ENCODE peak calls at places on chromosomes 16 and 17, in six cellular contexts. A is B cell, H is GM12878, V is omental fat pad, S is A549, Y is progenitor cell of endocrine pancreas. O is an unnamed sample.

GRCh38 chr17:64384253-64385186 is 6.1 kb downstream of the PECAM1 start:
- DNase-seq in H (no peak), V (no peak), Y (no peak), A (no peak), S (no peak), O (no peak)

GRCh38 chr17:34171245-34171818 is 83.8 kb upstream of the CCL2 start:
- DNase-seq in A (peak; percentile 65), Y (peak; percentile 45), V (peak; percentile 38), H (no peak), S (peak; percentile 60), O (peak; percentile 61)

GRCh38 chr17:65053354-65053881 is 3.1 kb downstream of the GNA13 start:
- DNase-seq in V (no peak), Y (no peak), H (no peak), A (no peak), S (no peak), O (no peak)

GRCh38 chr16:4257646-4258556 is 14.9 kb downstream of the TFAP4 start:
- DNase-seq in S (no peak), H (no peak), Y (no peak), A (no peak), V (no peak), O (no peak)

GRCh38 chr16:57485091-57485915 is 990 bp downstream of the DOK4 start:
- DNase-seq in V (no peak), S (no peak), H (no peak), Y (no peak), A (no peak), O (no peak)

GRCh38 chr16:75251280-75252048 is at the start of gene BCAR1:
- DNase-seq in V (no peak), Y (peak; percentile 86), S (peak; percentile 87), A (no peak), H (no peak), O (peak; percentile 93)

GRCh38 chr16:10114411-10114810 is 67.8 kb downstream of the GRIN2A start:
- DNase-seq in S (no peak), H (no peak), V (no peak), A (no peak), Y (no peak), O (no peak)

GRCh38 chr16:65576631-65577030 is 454.8 kb upstream of the CDH11 start:
- DNase-seq in V (no peak), Y (no peak), H (no peak), S (no peak), A (no peak), O (no peak)

GRCh38 chr17:14559220-14559619 is 258.3 kb downstream of the HS3ST3B1 start:
- DNase-seq in S (no peak), Y (no peak), H (no peak), V (no peak), A (no peak), O (no peak)

GRCh38 chr16:57591086-57591869 is 37.2 kb upstream of the ADGRG1 start:
- DNase-seq in Y (peak; percentile 65), A (peak; percentile 46), V (peak; percentile 41), H (no peak), S (peak; percentile 90), O (peak; percentile 88)

GRCh38 chr17:55996826-55997225 is 156.4 kb upstream of the ANKFN1 start:
- DNase-seq in Y (no peak), S (no peak), V (no peak), H (no peak), A (no peak), O (no peak)

GRCh38 chr17:39921323-39921722 is 2.9 kb upstream of the GSDMB start:
- DNase-seq in A (no peak), S (no peak), Y (no peak), H (no peak), V (no peak), O (peak; percentile 81)

GRCh38 chr17:46809110-46809571 is 9.4 kb downstream of the WNT3 start:
- DNase-seq in H (no peak), S (no peak), V (no peak), Y (no peak), A (no peak), O (no peak)

GRCh38 chr16:19284207-19284606 is 1.3 kb upstream of the CLEC19A start:
- DNase-seq in H (no peak), V (no peak), A (no peak), S (peak; percentile 58), Y (no peak), O (peak; percentile 56)

GRCh38 chr17:76585048-76585648 is 512 bp downstream of the ST6GALNAC2 start:
- DNase-seq in A (no peak), S (no peak), Y (no peak), V (no peak), H (no peak), O (peak; percentile 39)

GRCh38 chr17:45227631-45228120 is 6.0 kb downstream of the FMNL1 start:
- DNase-seq in S (no peak), A (no peak), V (no peak), Y (no peak), H (no peak), O (no peak)

GRCh38 chr17:74325743-74326379 is at the start of gene KIF19:
- DNase-seq in Y (peak; percentile 26), A (no peak), V (no peak), S (no peak), H (no peak), O (no peak)

GRCh38 chr16:56950881-56951771 is 10.6 kb upstream of the CETP start:
- DNase-seq in Y (peak; percentile 17), H (no peak), A (peak; percentile 91), S (peak; percentile 60), V (no peak), O (peak; percentile 55)

GRCh38 chr16:65731840-65732239 is 610.0 kb upstream of the CDH11 start:
- DNase-seq in H (no peak), Y (no peak), V (no peak), A (no peak), S (no peak), O (no peak)

GRCh38 chr17:70169707-70170597 is 620 bp downstream of the KCNJ2 start:
- DNase-seq in V (no peak), H (no peak), Y (no peak), A (no peak), S (peak; percentile 4), O (no peak)

DNA sequence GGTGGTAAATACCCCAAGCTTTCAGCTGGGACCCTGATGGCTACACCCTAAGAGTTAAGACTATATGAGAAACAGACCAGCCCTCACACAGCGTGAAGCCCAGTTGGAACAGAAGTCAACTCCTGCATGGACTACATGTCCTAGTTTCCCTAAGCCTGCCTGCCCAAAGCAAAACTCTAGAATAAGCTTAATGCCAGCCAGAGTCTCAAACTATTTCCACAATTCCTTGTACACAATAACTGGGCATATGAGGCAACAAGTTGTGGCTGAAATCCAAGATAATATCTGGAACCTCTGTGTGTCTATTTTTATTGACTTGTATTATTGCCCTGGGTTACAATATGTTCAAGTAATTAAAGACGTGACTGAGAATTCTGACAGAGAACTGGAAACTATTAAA is 19.4 kb downstream of the MYH10 start:
- DNase-seq in H (no peak), S (no peak), V (no peak), Y (no peak), A (no peak), O (no peak)
- TF ChIP-seq CTCF in H (no peak), S (no peak), V (no peak), Y (no peak), A (no peak), O (no peak)

GRCh38 chr17:9228408-9229159 is 207.3 kb downstream of the NTN1 start:
- DNase-seq in V (no peak), A (no peak), S (no peak), Y (no peak), H (no peak), O (no peak)
- TF ChIP-seq CTCF in V (no peak), A (no peak), S (no peak), Y (no peak), H (no peak), O (no peak)

DNA sequence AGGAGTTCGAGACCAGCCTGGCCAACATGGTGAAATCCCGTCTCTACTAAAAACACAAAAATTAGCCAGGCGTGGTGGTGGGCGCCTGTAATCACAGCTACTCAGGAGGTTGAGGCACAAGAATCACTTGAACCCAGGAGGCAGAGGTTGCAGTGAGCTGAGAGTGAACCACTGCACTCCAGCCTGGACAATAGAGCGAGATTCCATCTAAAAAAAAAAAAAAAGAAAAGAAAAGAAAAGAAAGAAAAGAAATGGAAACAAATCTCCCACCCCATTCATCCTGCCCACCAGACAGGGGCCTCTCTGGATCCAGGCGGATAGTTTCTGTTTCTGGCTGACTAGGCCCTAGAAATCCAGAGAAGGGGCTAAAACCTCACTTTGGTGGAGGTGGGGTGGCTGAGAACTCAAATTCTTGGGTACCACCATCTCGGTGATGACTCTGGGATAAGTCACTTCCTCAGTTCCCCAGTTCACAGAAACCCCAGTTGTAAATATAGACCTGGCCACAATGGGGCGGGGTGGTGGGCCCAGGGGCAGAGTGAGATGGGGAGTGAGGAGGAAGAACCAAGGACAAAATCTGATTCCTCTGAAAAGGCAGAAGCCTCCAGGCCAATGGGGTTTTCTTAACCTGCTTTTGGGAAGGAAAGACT is 22.2 kb downstream of the SOCS1 start:
- DNase-seq in H (no peak), V (no peak), A (no peak), Y (no peak), S (no peak), O (no peak)
- TF ChIP-seq CTCF in H (no peak), V (no peak), A (no peak), Y (no peak), S (no peak), O (no peak)

GRCh38 chr16:70681382-70682238 is 4.2 kb downstream of the MTSS2 start:
- DNase-seq in A (no peak), S (no peak), H (no peak), Y (no peak), V (no peak), O (no peak)

GRCh38 chr16:70683146-70683944 is 2.5 kb downstream of the MTSS2 start:
- DNase-seq in S (no peak), A (no peak), V (no peak), H (no peak), Y (no peak), O (no peak)

GRCh38 chr16:70684146-70685060 is 1.4 kb downstream of the MTSS2 start:
- DNase-seq in A (no peak), V (no peak), Y (no peak), H (no peak), S (no peak), O (no peak)

GRCh38 chr16:70680495-70681381 is 5.1 kb downstream of the MTSS2 start:
- DNase-seq in S (no peak), Y (no peak), A (no peak), V (no peak), H (no peak), O (no peak)

GRCh38 chr16:70682239-70683145 is 3.4 kb downstream of the MTSS2 start:
- DNase-seq in S (no peak), A (no peak), Y (no peak), V (no peak), H (no peak), O (no peak)
- TF ChIP-seq CTCF in S (no peak), A (no peak), Y (peak; percentile 6), V (no peak), H (no peak), O (no peak)

DNA sequence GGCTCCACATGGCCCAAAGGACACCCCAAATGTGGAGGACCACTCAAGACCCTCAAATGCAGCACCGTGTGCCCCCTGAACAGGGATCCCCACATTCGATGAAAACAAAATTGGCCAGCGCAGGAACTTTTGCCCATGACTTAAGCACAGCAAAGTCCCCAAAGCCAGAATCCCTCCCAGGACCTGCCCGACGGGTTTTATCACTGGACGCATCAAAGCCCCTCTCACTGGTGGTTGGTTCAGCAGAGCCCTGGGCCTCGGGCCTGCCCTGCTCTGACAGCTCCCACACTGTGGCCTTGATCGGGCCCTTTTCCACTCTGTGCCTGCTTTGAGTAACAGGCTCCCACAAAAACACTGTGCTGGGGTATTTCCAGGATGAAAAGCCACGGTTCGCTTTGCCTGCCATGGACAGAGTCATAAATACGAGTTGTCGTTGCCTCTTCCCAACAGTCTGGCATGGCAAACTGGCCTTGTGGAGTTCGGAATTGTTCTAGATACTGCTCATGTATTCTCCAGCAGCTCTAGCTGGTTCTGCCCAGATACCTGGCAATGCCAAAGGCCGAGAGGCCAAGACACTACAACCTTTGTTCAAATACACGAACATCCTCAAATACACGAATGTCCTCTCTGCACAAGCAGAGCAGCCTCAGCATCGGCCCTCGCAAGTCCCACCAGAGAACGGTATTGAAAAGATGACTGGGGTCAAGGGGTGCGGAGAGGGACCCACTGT is 46.4 kb downstream of the TBC1D16 start:
- DNase-seq in H (no peak), S (no peak), Y (no peak), V (no peak), A (no peak), O (no peak)
- TF ChIP-seq CTCF in H (no peak), S (no peak), Y (no peak), V (no peak), A (no peak), O (no peak)